ENCODE peak calls at places on chromosomes 16 and 17, in seven cellular contexts. D, E, M, X, H, N and F are unnamed samples.

GRCh38 chr16:11603331-11603750 is 16.6 kb upstream of the LITAF start:
- DNase-seq in H (peak), D (no peak), E (peak), N (peak), X (peak), M (no peak), F (no peak)

GRCh38 chr16:29900102-29900887 is at the start of gene ASPHD1:
- DNase-seq in M (peak), D (no peak), X (peak), H (peak), E (no peak), N (no peak), F (no peak)

GRCh38 chr17:57466042-57466471 is 209.7 kb downstream of the MSI2 start:
- DNase-seq in D (no peak), M (no peak), H (no peak), E (no peak), N (no peak), X (no peak), F (no peak)

GRCh38 chr16:22728167-22728836 is 85.7 kb upstream of the HS3ST2 start:
- DNase-seq in M (no peak), H (no peak), E (no peak), D (no peak), X (no peak), N (no peak), F (no peak)

GRCh38 chr17:51455931-51456330 is 195.6 kb downstream of the UTP18 start:
- DNase-seq in M (no peak), E (no peak), N (no peak), D (no peak), X (no peak), H (no peak), F (no peak)

GRCh38 chr17:6145946-6146345 is 75.8 kb downstream of the WSCD1 start:
- DNase-seq in M (no peak), E (no peak), H (no peak), D (no peak), N (no peak), X (no peak), F (no peak)

GRCh38 chr16:19885456-19886060 is 910 bp upstream of the GPRC5B start:
- DNase-seq in M (no peak), H (no peak), D (no peak), E (no peak), X (peak), N (peak), F (peak)

GRCh38 chr16:10971560-10971961 is 27.2 kb downstream of the CLEC16A start:
- DNase-seq in N (no peak), X (peak), H (peak), D (no peak), E (no peak), M (peak), F (no peak)

GRCh38 chr16:23079683-23080221 is 69.5 kb downstream of the USP31 start:
- DNase-seq in X (no peak), N (peak), D (no peak), M (no peak), H (no peak), E (no peak), F (no peak)

GRCh38 chr16:1010815-1011214 is 29.2 kb downstream of the SOX8 start:
- DNase-seq in H (no peak), D (no peak), N (no peak), E (no peak), X (no peak), M (no peak), F (no peak)

GRCh38 chr17:29107933-29108805 is 65.2 kb downstream of the PIPOX start:
- DNase-seq in H (peak), D (no peak), X (no peak), N (no peak), E (peak), M (no peak), F (no peak)

GRCh38 chr17:38958326-38958725 is 8.9 kb downstream of the FBXO47 start:
- DNase-seq in H (no peak), E (no peak), X (no peak), M (no peak), D (no peak), N (no peak), F (no peak)

GRCh38 chr17:45171338-45172231 is 9.9 kb downstream of the HEXIM2 start:
- DNase-seq in M (no peak), D (no peak), N (peak), E (no peak), H (peak), X (no peak), F (peak)

GRCh38 chr17:50102164-50102991 is 7.2 kb downstream of the PDK2 start:
- DNase-seq in N (peak), H (peak), X (no peak), M (no peak), D (peak), E (peak), F (no peak)

GRCh38 chr17:69325518-69326301 is 1.2 kb downstream of the ABCA5 start:
- DNase-seq in X (no peak), D (no peak), M (no peak), H (peak), E (no peak), N (peak), F (no peak)

GRCh38 chr16:64925166-64925565 is 196.7 kb downstream of the CDH11 start:
- DNase-seq in H (no peak), M (no peak), N (no peak), X (peak), E (no peak), D (no peak), F (no peak)

GRCh38 chr16:86095131-86095752 is 196.3 kb downstream of the IRF8 start:
- DNase-seq in X (no peak), H (no peak), E (no peak), D (no peak), M (no peak), N (no peak), F (no peak)

GRCh38 chr17:75059369-75060345 is 12.6 kb downstream of the KCTD2 start:
- DNase-seq in E (no peak), N (no peak), X (peak), M (peak), H (peak), D (no peak), F (no peak)

GRCh38 chr16:86965840-86966239 is 351.4 kb downstream of the C16orf95 start:
- DNase-seq in N (no peak), H (no peak), E (no peak), M (no peak), X (no peak), D (no peak), F (no peak)

GRCh38 chr17:80465316-80465974 is 11.0 kb downstream of the NPTX1 start:
- DNase-seq in E (no peak), M (no peak), N (no peak), H (no peak), X (no peak), D (no peak), F (no peak)

GRCh38 chr17:42720996-42721583 is 23.8 kb downstream of the EZH1 start:
- DNase-seq in M (peak), H (peak), D (no peak), X (peak), N (no peak), E (no peak), F (no peak)

GRCh38 chr17:80260791-80261158 is at the start of gene RNF213:
- DNase-seq in M (peak), D (no peak), E (peak), N (peak), X (peak), H (peak), F (no peak)

GRCh38 chr17:2158011-2158410 is 103.1 kb downstream of the HIC1 start:
- DNase-seq in E (no peak), H (peak), D (no peak), N (no peak), M (peak), X (peak), F (peak)

GRCh38 chr17:82371333-82372062 is at the start of gene UTS2R:
- DNase-seq in E (no peak), M (no peak), H (no peak), X (no peak), D (no peak), N (no peak), F (no peak)

GRCh38 chr17:58312021-58312630 is 16.5 kb downstream of the TSPOAP1 start:
- DNase-seq in N (no peak), E (no peak), D (no peak), X (no peak), M (no peak), H (no peak), F (peak)

GRCh38 chr16:74713876-74714275 is 13.2 kb upstream of the MLKL start:
- DNase-seq in E (no peak), M (no peak), D (no peak), H (no peak), X (no peak), N (no peak), F (no peak)

GRCh38 chr16:69934751-69935150 is 16.4 kb upstream of the CLEC18A start:
- DNase-seq in E (no peak), D (no peak), H (no peak), N (no peak), X (no peak), M (no peak), F (no peak)

GRCh38 chr17:5535436-5535835 is 48.9 kb downstream of the NLRP1 start:
- DNase-seq in E (no peak), M (no peak), X (no peak), N (no peak), D (no peak), H (no peak), F (no peak)

GRCh38 chr17:38789185-38789584 is 10.2 kb downstream of the PIP4K2B start:
- DNase-seq in N (no peak), D (no peak), E (no peak), H (no peak), M (no peak), X (no peak), F (no peak)

GRCh38 chr17:1413281-1413791 is 13.3 kb upstream of the YWHAE start:
- DNase-seq in N (no peak), E (peak), D (peak), H (peak), X (peak), M (no peak), F (no peak)

DNA sequence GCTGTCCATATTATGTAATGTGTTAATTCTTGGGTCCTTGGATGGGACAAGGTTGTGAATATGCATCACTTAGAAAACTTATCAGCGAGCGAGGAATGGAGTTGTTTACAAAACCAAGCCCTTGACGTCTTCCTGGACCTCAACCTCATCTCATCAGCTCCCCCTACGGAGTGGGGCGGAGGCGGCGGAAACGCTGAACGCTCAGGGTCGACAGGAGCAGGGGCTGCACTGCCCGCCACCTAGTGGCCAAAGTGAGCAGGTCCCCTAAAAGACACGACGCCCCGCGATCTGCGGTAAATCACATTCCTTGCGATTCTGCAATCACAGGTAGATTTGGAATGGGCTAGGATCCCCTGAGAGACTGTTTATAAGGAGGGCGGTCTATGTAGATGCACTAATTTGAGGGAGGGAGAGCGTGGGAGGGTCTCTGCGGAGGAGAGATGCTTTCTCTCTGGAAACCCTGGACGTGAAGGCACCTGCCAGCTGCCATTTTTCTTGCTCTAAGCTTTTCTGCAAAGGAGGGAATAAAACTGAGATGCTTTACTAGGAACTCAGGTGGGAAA is 5.4 kb upstream of the ICAM2 start:
- DNase-seq in D (no peak), N (peak), M (peak), E (peak), H (peak), X (peak), F (peak)
- H3K4me3 ChIP-seq in D (no peak), N (no peak), M (peak), E (no peak), H (no peak), X (no peak), F (no peak)

GRCh38 chr16:55575621-55576020 is 9.1 kb downstream of the CAPNS2 start:
- DNase-seq in E (no peak), N (no peak), H (no peak), M (no peak), D (no peak), X (no peak), F (no peak)
- H3K4me3 ChIP-seq in E (no peak), N (no peak), H (no peak), M (no peak), D (no peak), X (no peak), F (no peak)

DNA sequence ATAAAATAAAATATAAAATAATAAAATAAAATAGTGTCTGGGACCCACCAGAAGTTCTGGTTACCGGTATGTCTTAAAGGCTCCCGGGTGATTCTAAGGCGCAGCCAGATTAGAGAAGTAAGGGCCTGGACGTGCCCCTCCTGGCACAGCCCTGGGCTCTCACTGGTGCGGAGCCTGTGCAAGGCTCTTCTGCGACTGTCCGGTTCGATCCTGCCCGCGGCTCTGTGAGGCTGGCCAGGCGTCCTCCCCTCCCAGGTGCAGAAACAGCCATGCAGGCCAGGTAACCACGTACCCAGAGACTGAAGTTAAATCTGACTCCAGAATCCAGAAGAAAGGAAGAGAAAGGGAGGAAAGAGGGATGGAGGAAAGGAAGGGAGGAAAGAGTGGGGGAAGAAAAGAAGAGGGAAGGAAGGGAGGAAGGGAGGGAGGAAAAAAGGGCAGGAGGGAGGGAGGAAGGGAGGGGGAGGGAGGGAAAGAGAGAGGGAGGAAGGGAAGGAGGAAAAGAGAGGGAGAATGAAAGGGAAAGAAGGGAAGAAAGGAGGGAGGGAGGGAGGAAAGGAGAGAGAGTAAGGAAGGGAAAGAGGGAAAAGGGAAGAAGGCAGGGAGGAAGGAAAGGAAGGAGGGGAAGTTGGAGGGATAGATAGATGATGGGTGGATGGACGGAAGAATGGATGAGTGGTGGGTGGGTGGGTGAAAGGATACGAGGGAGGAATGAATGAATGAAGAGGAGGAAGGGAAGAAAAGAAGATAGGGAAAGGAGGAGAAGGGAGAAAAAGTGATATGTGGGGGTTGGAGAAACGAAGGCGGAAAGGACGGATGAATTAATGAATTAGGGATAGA is 42.3 kb downstream of the C16orf82 start:
- DNase-seq in N (no peak), X (no peak), D (no peak), H (no peak), M (no peak), E (no peak), F (peak)
- H3K4me3 ChIP-seq in N (no peak), X (peak), D (no peak), H (no peak), M (peak), E (peak), F (no peak)

GRCh38 chr16:31216552-31217530 is at the start of gene PYDC1:
- DNase-seq in N (no peak), M (no peak), E (peak), D (no peak), X (no peak), H (no peak), F (no peak)

GRCh38 chr16:31215287-31216115 is 1.4 kb downstream of the PYDC1 start:
- DNase-seq in E (peak), D (no peak), M (peak), H (peak), X (peak), N (peak), F (no peak)

GRCh38 chr16:31213877-31214704 is at the start of gene TRIM72:
- DNase-seq in E (no peak), N (no peak), X (no peak), M (no peak), H (no peak), D (no peak), F (no peak)

GRCh38 chr16:31214705-31215286 is 877 bp downstream of the TRIM72 start:
- DNase-seq in H (no peak), D (no peak), N (no peak), X (no peak), E (no peak), M (no peak), F (no peak)

DNA sequence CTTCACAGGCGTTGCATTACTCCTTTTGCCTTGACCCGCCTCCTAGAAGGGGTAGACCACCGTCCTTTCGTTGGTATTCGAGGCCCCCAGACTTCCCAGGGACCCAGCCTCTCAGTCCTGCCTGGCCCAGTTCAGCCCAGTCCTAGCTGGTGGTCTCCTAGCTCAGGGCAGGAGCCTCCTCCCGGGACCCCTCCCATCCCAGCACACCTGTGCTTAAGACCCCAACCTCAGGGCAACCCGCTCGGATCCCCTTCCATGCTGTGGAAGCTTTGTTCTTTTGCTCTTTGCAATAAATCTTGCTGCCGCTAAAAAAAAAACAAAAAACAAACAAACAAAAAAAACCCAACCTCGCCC is 842 bp downstream of the PYDC1 start:
- DNase-seq in X (no peak), D (no peak), M (no peak), N (no peak), E (no peak), H (no peak), F (no peak)
- H3K4me3 ChIP-seq in X (peak), D (no peak), M (peak), N (no peak), E (peak), H (no peak), F (no peak)

GRCh38 chr16:77789085-77789611 is 784 bp downstream of the VAT1L start:
- DNase-seq in M (no peak), N (no peak), H (peak), D (no peak), E (no peak), X (no peak), F (no peak)
- H3K4me3 ChIP-seq in M (no peak), N (no peak), H (peak), D (peak), E (peak), X (peak), F (no peak)

DNA sequence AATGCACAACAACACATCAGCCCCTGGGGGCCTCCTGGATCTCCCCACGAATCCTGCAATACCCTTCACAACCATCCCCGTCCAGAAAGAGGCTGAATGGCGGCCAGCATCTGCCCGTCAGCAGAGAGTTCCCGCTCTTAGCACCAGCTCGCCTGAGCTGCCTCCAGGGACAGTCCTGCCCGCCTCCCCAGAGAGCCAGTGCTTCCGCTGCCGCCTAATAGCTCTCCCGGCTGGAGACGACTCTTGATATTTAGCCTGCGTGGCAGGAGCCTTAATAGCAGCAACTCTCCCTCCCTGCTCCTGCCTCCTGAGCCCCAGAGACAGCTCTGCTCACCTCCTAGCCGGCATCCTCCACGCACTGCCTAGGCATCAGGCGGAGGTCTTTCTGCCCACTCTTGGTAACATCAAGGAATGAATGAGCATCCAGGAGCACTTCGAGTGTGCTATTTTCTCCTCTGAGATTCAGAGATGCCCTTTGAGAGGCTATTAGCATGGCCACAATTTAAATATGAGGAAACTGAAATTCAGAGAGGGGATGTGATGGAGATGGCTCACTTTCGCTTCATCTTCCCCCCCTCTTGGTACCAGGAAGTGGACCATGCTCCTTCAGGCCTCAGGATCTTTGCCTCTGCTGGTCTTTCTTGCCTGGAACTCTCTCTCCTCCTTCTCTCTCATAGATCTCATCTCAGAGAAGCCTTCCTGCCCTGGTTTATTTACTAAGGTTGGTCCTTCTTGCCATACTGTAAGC is 67.9 kb downstream of the RAI1 start:
- DNase-seq in X (no peak), D (no peak), N (no peak), E (peak), H (no peak), M (peak), F (no peak)
- H3K4me3 ChIP-seq in X (no peak), D (no peak), N (no peak), E (no peak), H (no peak), M (peak), F (no peak)

GRCh38 chr17:63703029-63703428 is 3.1 kb upstream of the LIMD2 start:
- DNase-seq in D (no peak), H (no peak), X (no peak), M (no peak), N (no peak), E (no peak), F (no peak)

GRCh38 chr17:63700528-63701441 is 860 bp upstream of the LIMD2 start:
- DNase-seq in N (peak), X (peak), E (peak), M (peak), D (peak), H (peak), F (peak)

GRCh38 chr17:63702616-63703015 is 2.7 kb upstream of the LIMD2 start:
- DNase-seq in D (no peak), H (no peak), X (no peak), E (no peak), N (no peak), M (no peak), F (no peak)

GRCh38 chr17:63702223-63702577 is 2.3 kb upstream of the LIMD2 start:
- DNase-seq in E (no peak), M (no peak), H (no peak), N (peak), D (no peak), X (no peak), F (no peak)

GRCh38 chr17:63701477-63702222 is 1.7 kb upstream of the LIMD2 start:
- DNase-seq in N (peak), H (no peak), X (no peak), M (no peak), D (no peak), E (peak), F (no peak)
- H3K4me3 ChIP-seq in N (no peak), H (no peak), X (no peak), M (peak), D (no peak), E (peak), F (no peak)